ENCODE peak calls at places on chromosomes 13 and 19, in seven cellular contexts. One of them, this sample, is unnamed.

GRCh38 chr13:110126391-110126961 is 180.5 kb downstream of the COL4A1 start:
- DNase-seq in Peyer's patch: no peak
- DNase-seq in thoracic aorta: no peak
- DNase-seq in neuronal stem cell: peak
- DNase-seq in A549: no peak
- DNase-seq in tibial artery: no peak
- DNase-seq in effector memory CD4-positive, alpha-beta T cell: no peak
- DNase-seq in this sample: no peak

GRCh38 chr19:46288896-46289588 is 7.8 kb upstream of the HIF3A start:
- DNase-seq in Peyer's patch: no peak
- DNase-seq in effector memory CD4-positive, alpha-beta T cell: no peak
- DNase-seq in tibial artery: peak
- DNase-seq in thoracic aorta: no peak
- DNase-seq in neuronal stem cell: no peak
- DNase-seq in A549: peak
- DNase-seq in this sample: no peak

GRCh38 chr13:74064805-74065204 is 69.4 kb downstream of the KLF12 start:
- DNase-seq in neuronal stem cell: no peak
- DNase-seq in tibial artery: no peak
- DNase-seq in thoracic aorta: no peak
- DNase-seq in Peyer's patch: no peak
- DNase-seq in effector memory CD4-positive, alpha-beta T cell: no peak
- DNase-seq in A549: no peak
- DNase-seq in this sample: no peak

GRCh38 chr13:94033830-94034642 is 445.4 kb downstream of the DCT start:
- DNase-seq in tibial artery: no peak
- DNase-seq in thoracic aorta: no peak
- DNase-seq in A549: no peak
- DNase-seq in neuronal stem cell: no peak
- DNase-seq in effector memory CD4-positive, alpha-beta T cell: no peak
- DNase-seq in Peyer's patch: no peak
- DNase-seq in this sample: no peak

GRCh38 chr19:13089139-13089856 is 13.4 kb downstream of the LYL1 start:
- DNase-seq in effector memory CD4-positive, alpha-beta T cell: no peak
- DNase-seq in A549: peak
- DNase-seq in thoracic aorta: no peak
- DNase-seq in Peyer's patch: no peak
- DNase-seq in neuronal stem cell: no peak
- DNase-seq in tibial artery: no peak
- DNase-seq in this sample: no peak

GRCh38 chr19:46732966-46733692 is 12.7 kb upstream of the FKRP start:
- DNase-seq in tibial artery: no peak
- DNase-seq in Peyer's patch: peak
- DNase-seq in effector memory CD4-positive, alpha-beta T cell: no peak
- DNase-seq in neuronal stem cell: no peak
- DNase-seq in thoracic aorta: no peak
- DNase-seq in A549: peak
- DNase-seq in this sample: no peak

GRCh38 chr13:109747524-109747923 is 38.9 kb downstream of the IRS2 start:
- DNase-seq in thoracic aorta: no peak
- DNase-seq in A549: no peak
- DNase-seq in tibial artery: no peak
- DNase-seq in Peyer's patch: no peak
- DNase-seq in effector memory CD4-positive, alpha-beta T cell: no peak
- DNase-seq in neuronal stem cell: no peak
- DNase-seq in this sample: no peak

GRCh38 chr13:45953082-45953481 is 99.5 kb downstream of the ZC3H13 start:
- DNase-seq in effector memory CD4-positive, alpha-beta T cell: no peak
- DNase-seq in A549: no peak
- DNase-seq in Peyer's patch: no peak
- DNase-seq in neuronal stem cell: no peak
- DNase-seq in tibial artery: no peak
- DNase-seq in thoracic aorta: no peak
- DNase-seq in this sample: no peak

GRCh38 chr13:76638882-76639281 is 247.3 kb downstream of the KCTD12 start:
- DNase-seq in tibial artery: no peak
- DNase-seq in thoracic aorta: no peak
- DNase-seq in A549: no peak
- DNase-seq in neuronal stem cell: no peak
- DNase-seq in Peyer's patch: no peak
- DNase-seq in effector memory CD4-positive, alpha-beta T cell: no peak
- DNase-seq in this sample: no peak

GRCh38 chr13:32964987-32965386 is 51.2 kb upstream of the KL start:
- DNase-seq in effector memory CD4-positive, alpha-beta T cell: no peak
- DNase-seq in thoracic aorta: no peak
- DNase-seq in tibial artery: no peak
- DNase-seq in A549: no peak
- DNase-seq in neuronal stem cell: no peak
- DNase-seq in Peyer's patch: no peak
- DNase-seq in this sample: no peak

GRCh38 chr13:113148407-113148806 is 10.0 kb upstream of the PROZ start:
- DNase-seq in A549: no peak
- DNase-seq in Peyer's patch: no peak
- DNase-seq in thoracic aorta: no peak
- DNase-seq in effector memory CD4-positive, alpha-beta T cell: no peak
- DNase-seq in neuronal stem cell: no peak
- DNase-seq in tibial artery: no peak
- DNase-seq in this sample: no peak

GRCh38 chr19:54207908-54208783 is 7.5 kb downstream of the RPS9 start:
- DNase-seq in thoracic aorta: no peak
- DNase-seq in A549: no peak
- DNase-seq in tibial artery: no peak
- DNase-seq in effector memory CD4-positive, alpha-beta T cell: no peak
- DNase-seq in neuronal stem cell: no peak
- DNase-seq in Peyer's patch: no peak
- DNase-seq in this sample: no peak

GRCh38 chr13:47945738-47946137 is 55.3 kb downstream of the SUCLA2 start:
- DNase-seq in A549: no peak
- DNase-seq in effector memory CD4-positive, alpha-beta T cell: no peak
- DNase-seq in Peyer's patch: no peak
- DNase-seq in thoracic aorta: no peak
- DNase-seq in tibial artery: no peak
- DNase-seq in neuronal stem cell: no peak
- DNase-seq in this sample: no peak

GRCh38 chr19:18591735-18592385 is 3.3 kb downstream of the REX1BD start:
- DNase-seq in A549: no peak
- DNase-seq in Peyer's patch: no peak
- DNase-seq in effector memory CD4-positive, alpha-beta T cell: no peak
- DNase-seq in tibial artery: peak
- DNase-seq in thoracic aorta: no peak
- DNase-seq in neuronal stem cell: no peak
- DNase-seq in this sample: no peak

GRCh38 chr19:18594824-18595373 is 6.3 kb downstream of the REX1BD start:
- DNase-seq in A549: no peak
- DNase-seq in tibial artery: no peak
- DNase-seq in neuronal stem cell: no peak
- DNase-seq in Peyer's patch: no peak
- DNase-seq in thoracic aorta: no peak
- DNase-seq in effector memory CD4-positive, alpha-beta T cell: no peak
- DNase-seq in this sample: no peak

GRCh38 chr19:18594096-18594823 is 5.7 kb downstream of the REX1BD start:
- DNase-seq in Peyer's patch: peak
- DNase-seq in A549: peak
- DNase-seq in neuronal stem cell: peak
- DNase-seq in tibial artery: peak
- DNase-seq in thoracic aorta: no peak
- DNase-seq in effector memory CD4-positive, alpha-beta T cell: peak
- DNase-seq in this sample: no peak

GRCh38 chr19:18590273-18591272 is 2.0 kb downstream of the REX1BD start:
- DNase-seq in A549: peak
- DNase-seq in neuronal stem cell: peak
- DNase-seq in tibial artery: peak
- DNase-seq in effector memory CD4-positive, alpha-beta T cell: no peak
- DNase-seq in Peyer's patch: no peak
- DNase-seq in thoracic aorta: no peak
- DNase-seq in this sample: peak

GRCh38 chr19:18593367-18594095 is 4.9 kb downstream of the REX1BD start:
- DNase-seq in neuronal stem cell: no peak
- DNase-seq in A549: no peak
- DNase-seq in Peyer's patch: no peak
- DNase-seq in thoracic aorta: no peak
- DNase-seq in effector memory CD4-positive, alpha-beta T cell: no peak
- DNase-seq in tibial artery: no peak
- DNase-seq in this sample: no peak
- H3K4me3 ChIP-seq in neuronal stem cell: no peak
- H3K4me3 ChIP-seq in A549: peak
- H3K4me3 ChIP-seq in Peyer's patch: peak
- H3K4me3 ChIP-seq in thoracic aorta: peak
- H3K4me3 ChIP-seq in effector memory CD4-positive, alpha-beta T cell: no peak
- H3K4me3 ChIP-seq in tibial artery: peak
- H3K4me3 ChIP-seq in this sample: peak

DNA sequence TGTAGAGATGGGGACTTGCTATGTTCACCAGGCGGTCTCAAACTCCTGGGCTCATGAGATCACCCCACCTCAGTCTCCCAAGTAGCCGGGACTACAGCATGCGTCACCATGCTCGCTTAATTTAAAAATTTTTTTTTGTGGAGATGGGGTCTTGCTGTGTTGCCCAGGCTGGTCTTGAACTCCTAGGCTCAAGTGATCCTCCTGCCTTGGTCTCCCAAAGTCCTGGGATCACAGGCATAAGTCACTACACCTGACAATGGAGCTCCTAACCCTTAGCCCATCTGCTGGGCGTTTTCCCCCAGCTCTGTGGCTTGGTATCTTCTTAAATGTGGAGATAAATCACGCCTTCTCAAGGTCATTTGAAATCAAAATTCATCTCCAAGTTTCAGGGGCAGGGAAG is 6.3 kb upstream of the ADAMTS10 start:
- DNase-seq in tibial artery: no peak
- DNase-seq in neuronal stem cell: no peak
- DNase-seq in Peyer's patch: no peak
- DNase-seq in A549: no peak
- DNase-seq in effector memory CD4-positive, alpha-beta T cell: no peak
- DNase-seq in thoracic aorta: no peak
- DNase-seq in this sample: no peak
- H3K27ac ChIP-seq in tibial artery: no peak
- H3K27ac ChIP-seq in neuronal stem cell: no peak
- H3K27ac ChIP-seq in Peyer's patch: no peak
- H3K27ac ChIP-seq in A549: peak
- H3K27ac ChIP-seq in effector memory CD4-positive, alpha-beta T cell: no peak
- H3K27ac ChIP-seq in thoracic aorta: no peak
- H3K27ac ChIP-seq in this sample: no peak

DNA sequence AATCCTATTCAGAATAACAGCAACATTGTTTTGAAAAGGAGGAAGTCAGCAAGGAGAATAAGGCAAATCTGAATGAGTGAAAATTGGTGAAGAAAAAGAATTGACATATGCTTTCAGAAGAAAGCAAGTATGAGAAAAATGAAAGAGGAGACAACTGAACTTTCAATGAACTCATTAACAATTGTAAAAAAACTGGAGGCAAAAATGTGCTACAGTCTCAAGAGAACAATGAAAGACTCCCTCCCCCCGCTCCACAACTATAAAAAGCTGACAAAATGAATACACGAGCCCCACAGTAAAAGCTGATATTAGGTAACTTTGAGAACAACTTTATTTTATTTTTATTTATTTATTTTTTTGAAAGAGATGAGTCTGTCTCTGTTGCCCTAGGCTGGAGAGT is 373.1 kb downstream of the DIAPH3 start:
- DNase-seq in neuronal stem cell: no peak
- DNase-seq in Peyer's patch: no peak
- DNase-seq in A549: no peak
- DNase-seq in effector memory CD4-positive, alpha-beta T cell: no peak
- DNase-seq in tibial artery: no peak
- DNase-seq in thoracic aorta: no peak
- DNase-seq in this sample: no peak
- H3K4me3 ChIP-seq in neuronal stem cell: no peak
- H3K4me3 ChIP-seq in Peyer's patch: no peak
- H3K4me3 ChIP-seq in A549: no peak
- H3K4me3 ChIP-seq in effector memory CD4-positive, alpha-beta T cell: no peak
- H3K4me3 ChIP-seq in tibial artery: no peak
- H3K4me3 ChIP-seq in thoracic aorta: no peak
- H3K4me3 ChIP-seq in this sample: no peak

GRCh38 chr13:98254541-98254940 is 77.5 kb upstream of the RNF113B start:
- DNase-seq in neuronal stem cell: no peak
- DNase-seq in Peyer's patch: no peak
- DNase-seq in thoracic aorta: no peak
- DNase-seq in A549: no peak
- DNase-seq in effector memory CD4-positive, alpha-beta T cell: no peak
- DNase-seq in tibial artery: no peak
- DNase-seq in this sample: no peak

GRCh38 chr13:98252931-98253470 is 75.9 kb upstream of the RNF113B start:
- DNase-seq in Peyer's patch: no peak
- DNase-seq in A549: no peak
- DNase-seq in effector memory CD4-positive, alpha-beta T cell: no peak
- DNase-seq in thoracic aorta: no peak
- DNase-seq in tibial artery: no peak
- DNase-seq in neuronal stem cell: no peak
- DNase-seq in this sample: no peak

GRCh38 chr13:98251708-98252107 is 74.6 kb upstream of the RNF113B start:
- DNase-seq in Peyer's patch: no peak
- DNase-seq in A549: no peak
- DNase-seq in tibial artery: no peak
- DNase-seq in effector memory CD4-positive, alpha-beta T cell: no peak
- DNase-seq in neuronal stem cell: no peak
- DNase-seq in thoracic aorta: no peak
- DNase-seq in this sample: no peak

GRCh38 chr13:98258226-98258625 is 81.2 kb upstream of the RNF113B start:
- DNase-seq in tibial artery: no peak
- DNase-seq in effector memory CD4-positive, alpha-beta T cell: no peak
- DNase-seq in A549: no peak
- DNase-seq in Peyer's patch: no peak
- DNase-seq in neuronal stem cell: no peak
- DNase-seq in thoracic aorta: no peak
- DNase-seq in this sample: no peak

GRCh38 chr13:98253526-98253925 is 76.5 kb upstream of the RNF113B start:
- DNase-seq in neuronal stem cell: no peak
- DNase-seq in tibial artery: no peak
- DNase-seq in Peyer's patch: no peak
- DNase-seq in A549: no peak
- DNase-seq in thoracic aorta: no peak
- DNase-seq in effector memory CD4-positive, alpha-beta T cell: no peak
- DNase-seq in this sample: no peak
- H3K27ac ChIP-seq in neuronal stem cell: no peak
- H3K27ac ChIP-seq in tibial artery: peak
- H3K27ac ChIP-seq in Peyer's patch: peak
- H3K27ac ChIP-seq in A549: no peak
- H3K27ac ChIP-seq in thoracic aorta: no peak
- H3K27ac ChIP-seq in effector memory CD4-positive, alpha-beta T cell: no peak
- H3K27ac ChIP-seq in this sample: no peak

GRCh38 chr13:108213946-108214345 is 1.4 kb downstream of the LIG4 start:
- DNase-seq in tibial artery: no peak
- DNase-seq in A549: no peak
- DNase-seq in Peyer's patch: no peak
- DNase-seq in neuronal stem cell: no peak
- DNase-seq in thoracic aorta: no peak
- DNase-seq in effector memory CD4-positive, alpha-beta T cell: no peak
- DNase-seq in this sample: no peak

GRCh38 chr13:108214511-108215383 is 589 bp downstream of the LIG4 start:
- DNase-seq in effector memory CD4-positive, alpha-beta T cell: no peak
- DNase-seq in neuronal stem cell: no peak
- DNase-seq in Peyer's patch: no peak
- DNase-seq in thoracic aorta: no peak
- DNase-seq in tibial artery: no peak
- DNase-seq in A549: no peak
- DNase-seq in this sample: no peak

GRCh38 chr13:108212901-108213300 is 2.4 kb downstream of the LIG4 start:
- DNase-seq in Peyer's patch: no peak
- DNase-seq in A549: no peak
- DNase-seq in effector memory CD4-positive, alpha-beta T cell: no peak
- DNase-seq in neuronal stem cell: no peak
- DNase-seq in tibial artery: no peak
- DNase-seq in thoracic aorta: no peak
- DNase-seq in this sample: no peak

GRCh38 chr13:108218044-108218974 is at the start of gene ABHD13:
- DNase-seq in neuronal stem cell: peak
- DNase-seq in tibial artery: peak
- DNase-seq in effector memory CD4-positive, alpha-beta T cell: peak
- DNase-seq in Peyer's patch: peak
- DNase-seq in thoracic aorta: peak
- DNase-seq in A549: peak
- DNase-seq in this sample: peak

GRCh38 chr13:108215428-108215827 is at the start of gene LIG4:
- DNase-seq in thoracic aorta: peak
- DNase-seq in neuronal stem cell: peak
- DNase-seq in effector memory CD4-positive, alpha-beta T cell: peak
- DNase-seq in tibial artery: peak
- DNase-seq in A549: peak
- DNase-seq in Peyer's patch: peak
- DNase-seq in this sample: peak
- H3K4me3 ChIP-seq in thoracic aorta: peak
- H3K4me3 ChIP-seq in neuronal stem cell: peak
- H3K4me3 ChIP-seq in effector memory CD4-positive, alpha-beta T cell: peak
- H3K4me3 ChIP-seq in tibial artery: peak
- H3K4me3 ChIP-seq in A549: peak
- H3K4me3 ChIP-seq in Peyer's patch: peak
- H3K4me3 ChIP-seq in this sample: peak